ENCODE peak calls at places on chromosomes 7 and 10, in ten cellular contexts. One of them, this sample, is unnamed.

GRCh38 chr7:95213809-95214492 is 110.4 kb downstream of the PON1 start:
- DNase-seq in nephron progenitor cell: no peak
- DNase-seq in NCI-H1694 treated with DMSO at 0.1 percent for 48 hours: no peak
- DNase-seq in GM23248: peak
- DNase-seq in putamen: peak
- DNase-seq in skeletal muscle cell: peak
- DNase-seq in iris pigment epithelial cell: peak
- DNase-seq in GM04504: peak
- DNase-seq in activated naive CD4-positive, alpha-beta T cell treated with anti-CD3 and anti-CD28 coated beads for 36 hours: no peak
- DNase-seq in LHCN-M2: peak
- DNase-seq in this sample: no peak

GRCh38 chr10:118590334-118590733 is 5.1 kb downstream of the PRLHR start:
- DNase-seq in nephron progenitor cell: no peak
- DNase-seq in NCI-H1694 treated with DMSO at 0.1 percent for 48 hours: peak
- DNase-seq in GM23248: peak
- DNase-seq in putamen: peak
- DNase-seq in skeletal muscle cell: no peak
- DNase-seq in iris pigment epithelial cell: peak
- DNase-seq in GM04504: no peak
- DNase-seq in activated naive CD4-positive, alpha-beta T cell treated with anti-CD3 and anti-CD28 coated beads for 36 hours: no peak
- DNase-seq in LHCN-M2: no peak
- DNase-seq in this sample: no peak

GRCh38 chr7:37448637-37449331 is at the start of gene ELMO1:
- DNase-seq in nephron progenitor cell: peak
- DNase-seq in NCI-H1694 treated with DMSO at 0.1 percent for 48 hours: peak
- DNase-seq in GM23248: peak
- DNase-seq in putamen: peak
- DNase-seq in skeletal muscle cell: no peak
- DNase-seq in iris pigment epithelial cell: peak
- DNase-seq in GM04504: peak
- DNase-seq in activated naive CD4-positive, alpha-beta T cell treated with anti-CD3 and anti-CD28 coated beads for 36 hours: peak
- DNase-seq in LHCN-M2: peak
- DNase-seq in this sample: peak

GRCh38 chr7:157769870-157770213 is 433.0 kb downstream of the DNAJB6 start:
- DNase-seq in nephron progenitor cell: no peak
- DNase-seq in NCI-H1694 treated with DMSO at 0.1 percent for 48 hours: no peak
- DNase-seq in GM23248: no peak
- DNase-seq in putamen: no peak
- DNase-seq in skeletal muscle cell: no peak
- DNase-seq in iris pigment epithelial cell: no peak
- DNase-seq in GM04504: no peak
- DNase-seq in activated naive CD4-positive, alpha-beta T cell treated with anti-CD3 and anti-CD28 coated beads for 36 hours: no peak
- DNase-seq in LHCN-M2: no peak
- DNase-seq in this sample: no peak

GRCh38 chr7:115009736-115010435 is 88.0 kb downstream of the MDFIC start:
- DNase-seq in nephron progenitor cell: no peak
- DNase-seq in NCI-H1694 treated with DMSO at 0.1 percent for 48 hours: no peak
- DNase-seq in GM23248: peak
- DNase-seq in putamen: no peak
- DNase-seq in skeletal muscle cell: peak
- DNase-seq in iris pigment epithelial cell: peak
- DNase-seq in GM04504: peak
- DNase-seq in activated naive CD4-positive, alpha-beta T cell treated with anti-CD3 and anti-CD28 coated beads for 36 hours: no peak
- DNase-seq in LHCN-M2: peak
- DNase-seq in this sample: no peak

GRCh38 chr7:43294080-43294630 is 181.7 kb downstream of the HECW1 start:
- DNase-seq in nephron progenitor cell: no peak
- DNase-seq in NCI-H1694 treated with DMSO at 0.1 percent for 48 hours: no peak
- DNase-seq in GM23248: peak
- DNase-seq in putamen: no peak
- DNase-seq in skeletal muscle cell: peak
- DNase-seq in iris pigment epithelial cell: peak
- DNase-seq in GM04504: peak
- DNase-seq in activated naive CD4-positive, alpha-beta T cell treated with anti-CD3 and anti-CD28 coated beads for 36 hours: no peak
- DNase-seq in LHCN-M2: peak
- DNase-seq in this sample: no peak

GRCh38 chr7:141785711-141786552 is 4.1 kb upstream of the TAS2R5 start:
- DNase-seq in nephron progenitor cell: peak
- DNase-seq in NCI-H1694 treated with DMSO at 0.1 percent for 48 hours: peak
- DNase-seq in GM23248: peak
- DNase-seq in putamen: peak
- DNase-seq in skeletal muscle cell: peak
- DNase-seq in iris pigment epithelial cell: peak
- DNase-seq in GM04504: peak
- DNase-seq in activated naive CD4-positive, alpha-beta T cell treated with anti-CD3 and anti-CD28 coated beads for 36 hours: peak
- DNase-seq in LHCN-M2: peak
- DNase-seq in this sample: peak

GRCh38 chr10:8331387-8331786 is 276.9 kb downstream of the GATA3 start:
- DNase-seq in nephron progenitor cell: no peak
- DNase-seq in NCI-H1694 treated with DMSO at 0.1 percent for 48 hours: no peak
- DNase-seq in GM23248: no peak
- DNase-seq in putamen: no peak
- DNase-seq in skeletal muscle cell: no peak
- DNase-seq in iris pigment epithelial cell: no peak
- DNase-seq in GM04504: no peak
- DNase-seq in activated naive CD4-positive, alpha-beta T cell treated with anti-CD3 and anti-CD28 coated beads for 36 hours: no peak
- DNase-seq in LHCN-M2: no peak
- DNase-seq in this sample: no peak

GRCh38 chr7:96855691-96856090 is 146.0 kb upstream of the SEM1 start:
- DNase-seq in nephron progenitor cell: no peak
- DNase-seq in NCI-H1694 treated with DMSO at 0.1 percent for 48 hours: no peak
- DNase-seq in GM23248: no peak
- DNase-seq in putamen: no peak
- DNase-seq in skeletal muscle cell: no peak
- DNase-seq in iris pigment epithelial cell: no peak
- DNase-seq in GM04504: no peak
- DNase-seq in activated naive CD4-positive, alpha-beta T cell treated with anti-CD3 and anti-CD28 coated beads for 36 hours: no peak
- DNase-seq in LHCN-M2: no peak
- DNase-seq in this sample: no peak